ENCODE peak calls at places on chromosomes 4 and X, in seven cellular contexts. I, E, X, Z, K, M and N are unnamed samples.

GRCh38 chr4:146709956-146710355 is 71.3 kb downstream of the POU4F2 start:
- DNase-seq in Z (no peak), X (no peak), M (no peak), K (no peak), E (no peak), I (no peak), N (no peak)

GRCh38 chr4:85005865-85006377 is 39.4 kb upstream of the WDFY3 start:
- DNase-seq in I (peak), E (peak), K (no peak), M (no peak), X (no peak), Z (no peak), N (no peak)

GRCh38 chr4:134935320-134935719 is 733.7 kb upstream of the PABPC4L start:
- DNase-seq in E (no peak), K (peak), I (no peak), M (peak), Z (peak), X (peak), N (no peak)

GRCh38 chrX:16797841-16798240 is 11.6 kb downstream of the TXLNG start:
- DNase-seq in X (no peak), K (no peak), E (no peak), I (no peak), Z (no peak), M (no peak), N (no peak)

GRCh38 chr4:70895846-70896435 is 6.2 kb upstream of the MOB1B start:
- DNase-seq in E (no peak), K (peak), M (peak), X (no peak), Z (no peak), I (no peak), N (peak)

GRCh38 chr4:185589067-185589844 is 53.9 kb upstream of the PDLIM3 start:
- DNase-seq in I (peak), X (no peak), K (no peak), Z (no peak), M (no peak), E (no peak), N (no peak)

GRCh38 chr4:23070848-23071570 is 378.3 kb downstream of the GBA3 start:
- DNase-seq in M (no peak), K (no peak), Z (no peak), I (no peak), E (no peak), X (no peak), N (no peak)

GRCh38 chr4:141425124-141425523 is 204.4 kb downstream of the ZNF330 start:
- DNase-seq in Z (no peak), I (peak), E (no peak), M (no peak), K (no peak), X (no peak), N (no peak)

GRCh38 chr4:26048962-26049361 is 134.9 kb downstream of the SMIM20 start:
- DNase-seq in X (no peak), M (no peak), I (peak), K (no peak), E (no peak), Z (no peak), N (no peak)

GRCh38 chrX:108270739-108271396 is 167.4 kb downstream of the COL4A6 start:
- DNase-seq in M (no peak), X (no peak), I (peak), K (no peak), Z (peak), E (no peak), N (no peak)

GRCh38 chr4:145011636-145012035 is 86.4 kb downstream of the ANAPC10 start:
- DNase-seq in M (no peak), X (no peak), I (no peak), K (no peak), E (no peak), Z (peak), N (no peak)

GRCh38 chr4:12041828-12042227 is 613.1 kb upstream of the HS3ST1 start:
- DNase-seq in I (no peak), Z (no peak), E (no peak), X (no peak), K (peak), M (no peak), N (peak)
- H3K4me3 ChIP-seq in I (no peak), Z (no peak), E (no peak), X (no peak), K (no peak), M (no peak), N (no peak)

GRCh38 chrX:148784137-148784536 is 283.7 kb downstream of the AFF2 start:
- DNase-seq in X (no peak), I (no peak), K (no peak), Z (no peak), E (no peak), M (no peak), N (no peak)
- H3K4me3 ChIP-seq in X (no peak), I (no peak), K (no peak), Z (no peak), E (no peak), M (no peak), N (no peak)

GRCh38 chr4:103018391-103019318 is 850 bp downstream of the SLC9B1 start:
- DNase-seq in K (no peak), E (no peak), Z (peak), M (peak), I (no peak), X (no peak), N (peak)
- H3K4me3 ChIP-seq in K (peak), E (peak), Z (peak), M (no peak), I (peak), X (peak), N (peak)

GRCh38 chrX:151178746-151179145 is 2.4 kb downstream of the GPR50 start:
- DNase-seq in I (no peak), Z (no peak), X (no peak), E (no peak), M (no peak), K (no peak), N (no peak)

GRCh38 chrX:151177141-151178027 is 1.0 kb downstream of the GPR50 start:
- DNase-seq in I (peak), E (no peak), X (no peak), K (peak), Z (no peak), M (no peak), N (no peak)

GRCh38 chrX:151175283-151176062 is 911 bp upstream of the GPR50 start:
- DNase-seq in M (no peak), K (peak), E (no peak), I (no peak), Z (no peak), X (no peak), N (no peak)

GRCh38 chrX:151174581-151175282 is 1.7 kb upstream of the GPR50 start:
- DNase-seq in M (no peak), E (no peak), K (peak), Z (no peak), X (no peak), I (no peak), N (no peak)

GRCh38 chrX:151176351-151176750 is at the start of gene GPR50:
- DNase-seq in I (no peak), X (no peak), K (peak), E (no peak), M (no peak), Z (no peak), N (no peak)
- H3K4me3 ChIP-seq in I (no peak), X (peak), K (peak), E (no peak), M (no peak), Z (no peak), N (no peak)

DNA sequence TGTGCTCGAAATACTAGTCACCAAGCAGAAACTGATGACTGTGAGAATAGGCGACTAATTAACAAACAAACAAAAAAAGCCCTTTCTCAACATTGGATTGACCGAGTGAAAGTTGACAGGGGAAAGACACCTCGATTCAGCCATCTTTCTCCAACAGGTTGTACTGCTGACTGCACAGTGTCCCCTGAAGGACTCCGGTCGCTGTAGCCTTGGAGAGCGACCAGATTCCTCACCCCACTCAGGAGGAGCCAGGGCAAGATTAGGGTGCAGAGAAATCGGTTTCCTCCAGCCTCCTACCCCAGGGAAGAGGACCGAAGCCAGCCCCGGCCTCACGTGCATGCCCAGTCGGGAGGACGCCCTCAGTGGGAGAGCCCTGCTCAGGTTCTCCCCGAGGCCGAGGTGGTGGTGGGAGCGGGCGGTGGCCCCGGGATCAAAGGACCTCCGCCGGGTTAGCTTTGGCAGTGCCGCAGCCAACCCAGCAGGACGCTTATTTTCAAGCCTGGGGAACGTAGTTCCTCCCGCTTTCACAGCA is 1.1 kb upstream of the RAP1GDS1 start:
- DNase-seq in Z (no peak), I (no peak), M (peak), X (peak), E (peak), K (peak), N (peak)
- H3K4me3 ChIP-seq in Z (peak), I (peak), M (peak), X (peak), E (peak), K (peak), N (peak)

GRCh38 chr4:153204247-153205027 is at the start of gene TRIM2:
- DNase-seq in X (peak), Z (peak), M (peak), K (peak), I (peak), E (peak), N (peak)

GRCh38 chr4:153197301-153197700 is 6.9 kb upstream of the TRIM2 start:
- DNase-seq in M (no peak), K (no peak), E (no peak), I (no peak), X (no peak), Z (no peak), N (no peak)

DNA sequence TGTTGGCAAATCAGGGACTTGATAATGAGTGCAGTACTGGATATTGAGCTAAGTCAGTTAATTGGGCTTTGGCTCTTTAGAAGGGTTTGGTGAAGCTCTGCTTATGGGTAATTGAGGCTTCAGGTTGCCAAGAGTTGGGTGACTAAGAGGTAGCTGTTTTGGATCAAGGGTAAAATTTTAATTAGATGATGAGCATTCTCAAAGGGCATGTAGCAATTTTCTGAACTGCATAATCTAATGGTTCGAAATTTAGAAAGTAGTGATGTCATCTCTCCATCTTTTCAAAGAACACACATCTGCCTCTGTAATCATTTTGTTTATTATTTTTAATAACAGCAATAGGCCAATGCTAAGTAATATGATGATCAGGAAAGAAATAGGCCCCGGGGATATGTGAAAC is 5.5 kb upstream of the TRIM2 start:
- DNase-seq in Z (no peak), M (no peak), X (no peak), K (no peak), I (no peak), E (no peak), N (no peak)
- H3K4me3 ChIP-seq in Z (no peak), M (no peak), X (no peak), K (no peak), I (no peak), E (no peak), N (no peak)